ENCODE peak calls at places on chromosomes 1 and 21, in seven cellular contexts. A, M, G, K, B, H and Z are unnamed samples. For H3K9me3, the result is how much of the 10 kb centered on the place peaks cover.

GRCh38 chr1:244022301-244022700 is 28.8 kb upstream of the ZBTB18 start:
- DNase-seq in M (no peak), G (no peak), A (no peak), B (no peak), K (no peak), H (no peak), Z (no peak)

GRCh38 chr1:148333875-148334338 is 149.2 kb downstream of the PPIAL4G start:
- DNase-seq in M (no peak), K (no peak), B (no peak), G (no peak), H (no peak), A (no peak), Z (no peak)

GRCh38 chr21:33112670-33113596 is 43.0 kb downstream of the OLIG1 start:
- DNase-seq in M (no peak), H (peak), B (no peak), A (no peak), G (no peak), K (no peak), Z (no peak)

GRCh38 chr1:7721940-7722669 is 49.0 kb upstream of the VAMP3 start:
- DNase-seq in A (no peak), K (no peak), G (no peak), B (no peak), H (no peak), M (no peak), Z (no peak)

GRCh38 chr21:25107708-25108107 is 499.6 kb downstream of the MRPL39 start:
- DNase-seq in H (no peak), A (no peak), B (no peak), G (no peak), K (no peak), M (no peak), Z (no peak)

GRCh38 chr21:36881223-36881622 is 85.2 kb downstream of the HLCS start:
- DNase-seq in G (no peak), H (no peak), A (no peak), K (no peak), M (no peak), B (no peak), Z (no peak)

GRCh38 chr1:175287377-175287776 is 94.8 kb upstream of the KIAA0040 start:
- DNase-seq in H (no peak), K (no peak), A (no peak), B (no peak), M (no peak), G (no peak), Z (no peak)

GRCh38 chr1:174800221-174800791 is 199.4 kb upstream of the CACYBP start:
- DNase-seq in G (peak), K (no peak), A (no peak), M (no peak), B (no peak), H (peak), Z (no peak)

GRCh38 chr1:184298321-184299052 is 88.3 kb upstream of the C1orf21 start:
- DNase-seq in K (no peak), H (peak), G (no peak), A (no peak), B (no peak), M (no peak), Z (no peak)

GRCh38 chr1:43772978-43773377 is 65.6 kb downstream of the ST3GAL3 start:
- DNase-seq in A (no peak), G (no peak), K (no peak), B (no peak), H (no peak), M (no peak), Z (no peak)

GRCh38 chr1:37410815-37411214 is 63.6 kb upstream of the ZC3H12A start:
- DNase-seq in H (peak), B (no peak), K (no peak), M (no peak), A (no peak), G (peak), Z (no peak)

GRCh38 chr1:20401405-20402010 is 84.5 kb downstream of the CAMK2N1 start:
- DNase-seq in M (no peak), G (no peak), A (no peak), B (no peak), K (no peak), H (no peak), Z (no peak)

GRCh38 chr21:35006248-35006647 is 42.9 kb downstream of the RUNX1 start:
- DNase-seq in K (no peak), A (no peak), M (no peak), B (no peak), H (no peak), G (no peak), Z (no peak)

GRCh38 chr1:21149430-21149861 is 27.3 kb downstream of the EIF4G3 start:
- DNase-seq in A (no peak), G (no peak), B (no peak), K (no peak), M (no peak), H (no peak), Z (peak)

GRCh38 chr1:1432951-1433803 is 2.3 kb upstream of the VWA1 start:
- DNase-seq in M (no peak), A (peak), K (peak), B (no peak), G (peak), H (peak), Z (peak)

GRCh38 chr1:248828845-248829244 is 3.1 kb upstream of the SH3BP5L start:
- DNase-seq in M (no peak), K (no peak), H (no peak), G (peak), A (no peak), B (no peak), Z (no peak)

DNA sequence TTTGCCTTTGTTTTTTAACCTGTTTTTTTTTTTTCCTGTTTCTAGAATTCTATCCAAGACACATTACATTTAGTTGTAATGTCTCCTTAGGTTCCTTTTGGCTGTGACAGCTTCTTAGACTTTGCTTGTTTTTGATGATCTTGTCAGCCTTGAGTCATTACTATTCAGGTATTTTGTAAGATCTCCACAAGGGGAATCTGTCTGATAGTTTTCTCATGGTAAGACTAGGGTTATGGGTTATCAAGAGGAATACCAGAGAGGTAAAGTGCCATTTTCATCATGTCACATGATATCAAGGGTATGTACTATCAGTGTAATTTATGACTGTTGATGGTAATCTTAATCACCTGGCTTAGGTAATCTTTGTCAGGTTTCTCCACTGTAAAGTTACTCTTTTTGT is 99.1 kb upstream of the GFI1 start:
- DNase-seq in H (no peak), B (no peak), A (no peak), K (no peak), M (no peak), G (no peak), Z (no peak)
- H3K4me3 ChIP-seq in H (no peak), B (no peak), A (no peak), K (no peak), M (no peak), G (no peak), Z (no peak)

DNA sequence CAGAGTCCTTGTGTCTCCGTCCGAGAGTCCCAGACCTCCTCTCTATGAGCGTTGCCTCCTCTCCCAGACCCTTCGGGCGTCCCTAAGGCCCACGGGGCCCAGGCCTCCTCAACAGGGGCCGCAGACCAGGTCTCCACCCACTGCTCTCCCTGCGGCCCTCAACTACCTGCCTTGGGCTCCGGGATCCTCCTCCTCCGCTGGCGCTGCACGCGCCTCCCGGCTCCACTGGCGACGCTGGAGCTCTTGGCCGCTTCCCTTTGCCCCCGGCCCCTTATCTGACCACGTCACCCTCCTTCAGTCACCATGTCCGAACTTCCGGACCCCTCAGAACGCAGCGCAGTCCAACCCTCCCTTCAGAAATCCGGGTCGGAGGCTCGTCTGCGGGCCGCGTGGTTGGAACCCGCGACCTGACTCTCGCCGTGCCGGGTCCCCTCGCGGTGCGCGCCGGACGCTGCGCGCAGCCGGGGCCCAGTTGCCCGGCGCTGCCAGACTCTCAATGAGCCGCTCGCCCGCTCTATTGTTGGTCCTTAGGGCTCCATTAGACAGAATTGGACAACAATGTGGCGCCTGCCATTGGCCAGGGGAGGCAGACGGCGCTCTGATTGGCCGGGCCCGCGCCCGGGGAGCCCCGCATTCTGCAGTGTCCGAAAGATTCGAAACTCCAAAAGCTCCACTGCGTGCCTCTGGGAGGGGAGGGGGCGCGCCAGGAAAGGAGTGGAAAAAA is at the start of gene DMRTA2:
- DNase-seq in B (no peak), A (no peak), M (no peak), K (no peak), H (peak), G (no peak), Z (no peak)
- H3K9me3 ChIP-seq in B (under half), A (under half), M (under half), K (under half), H (under half), G (under half), Z (under half)

GRCh38 chr1:36322786-36323635 is 434 bp downstream of the EVA1B start:
- DNase-seq in B (no peak), K (peak), H (peak), M (no peak), G (peak), A (peak), Z (peak)

GRCh38 chr1:36322085-36322785 is 1.2 kb downstream of the EVA1B start:
- DNase-seq in H (no peak), K (no peak), M (no peak), A (no peak), G (no peak), B (no peak), Z (no peak)

GRCh38 chr1:36324322-36324802 is 917 bp upstream of the EVA1B start:
- DNase-seq in A (no peak), B (no peak), K (no peak), M (no peak), G (no peak), H (no peak), Z (no peak)

GRCh38 chr1:36321119-36321951 is 2.1 kb downstream of the EVA1B start:
- DNase-seq in H (peak), A (peak), K (peak), B (no peak), M (no peak), G (peak), Z (peak)

GRCh38 chr1:36323636-36324321 is at the start of gene EVA1B:
- DNase-seq in H (peak), K (peak), G (peak), B (peak), A (peak), M (no peak), Z (peak)
- H3K27ac ChIP-seq in H (peak), K (peak), G (no peak), B (peak), A (peak), M (peak), Z (peak)

GRCh38 chr1:27633640-27634165 is 1.3 kb downstream of the FGR start:
- DNase-seq in M (no peak), H (no peak), K (no peak), B (no peak), G (no peak), A (no peak), Z (no peak)
- H3K4me3 ChIP-seq in M (peak), H (no peak), K (no peak), B (peak), G (no peak), A (peak), Z (peak)

GRCh38 chr1:67514786-67515185 is 84.6 kb upstream of the SERBP1 start:
- DNase-seq in G (no peak), A (no peak), H (no peak), M (no peak), B (no peak), K (no peak), Z (no peak)
- H3K9me3 ChIP-seq in G (under half), A (under half), H (under half), M (under half), B (under half), K (under half), Z (under half)

GRCh38 chr1:168081373-168082007 is 55.2 kb downstream of the GPR161 start:
- DNase-seq in K (peak), H (no peak), G (peak), A (no peak), B (no peak), M (no peak), Z (no peak)
- H3K27ac ChIP-seq in K (no peak), H (no peak), G (no peak), A (peak), B (no peak), M (no peak), Z (peak)

GRCh38 chr1:161198877-161199431 is at the start of gene ADAMTS4:
- DNase-seq in K (peak), G (peak), B (no peak), H (no peak), M (no peak), A (peak), Z (peak)

GRCh38 chr1:161198206-161198876 is 513 bp downstream of the ADAMTS4 start:
- DNase-seq in A (peak), H (no peak), G (peak), K (no peak), M (no peak), B (no peak), Z (no peak)

GRCh38 chr1:161196111-161196510 is 2.7 kb downstream of the ADAMTS4 start:
- DNase-seq in M (no peak), H (no peak), K (no peak), G (no peak), B (no peak), A (no peak), Z (no peak)

GRCh38 chr1:161196521-161197451 is 2.1 kb downstream of the ADAMTS4 start:
- DNase-seq in K (no peak), G (no peak), M (no peak), H (no peak), A (peak), B (no peak), Z (no peak)

GRCh38 chr1:161197560-161198205 is 1.2 kb downstream of the ADAMTS4 start:
- DNase-seq in K (no peak), H (no peak), M (no peak), A (no peak), G (no peak), B (no peak), Z (no peak)
- H3K4me3 ChIP-seq in K (no peak), H (no peak), M (peak), A (peak), G (no peak), B (no peak), Z (peak)